ENCODE peak calls at places on chromosomes 3 and 15, in seven cellular contexts. L is T follicular helper cell; I is AG08395; Q is activated naive CD8-positive, alpha-beta T cell treated with anti-CD3 and anti-CD28 coated beads, Interleukin-2, amount 50 U/mL, for 24 hours; N is naive thymus-derived CD4-positive, alpha-beta T cell; C is WTC11; M is NB4. A is an unnamed sample.

GRCh38 chr3:39809995-39810595 is 686 bp downstream of the MYRIP start:
- DNase-seq in L (no peak), I (no peak), Q (no peak), N (no peak), C (peak; percentile 36), M (no peak), A (no peak)

GRCh38 chr3:58690490-58690889 is 23.9 kb upstream of the FAM3D start:
- DNase-seq in L (no peak), I (no peak), Q (no peak), N (no peak), C (no peak), M (no peak), A (no peak)

GRCh38 chr15:94412979-94413741 is 181.8 kb downstream of the MCTP2 start:
- DNase-seq in L (no peak), I (no peak), Q (no peak), N (no peak), C (no peak), M (peak; percentile 48), A (no peak)

GRCh38 chr15:42087926-42088800 is 6.2 kb downstream of the PLA2G4D start:
- DNase-seq in L (no peak), I (no peak), Q (no peak), N (no peak), C (no peak), M (no peak), A (no peak)

GRCh38 chr3:165185707-165186327 is 10.4 kb downstream of the SLITRK3 start:
- DNase-seq in L (no peak), I (peak; percentile 62), Q (peak; percentile 30), N (no peak), C (peak; percentile 53), M (peak; percentile 67), A (no peak)

GRCh38 chr15:61049934-61050333 is 179.2 kb downstream of the RORA start:
- DNase-seq in L (no peak), I (no peak), Q (no peak), N (no peak), C (no peak), M (no peak), A (no peak)

GRCh38 chr15:45212493-45212892 is 24.7 kb upstream of the SHF start:
- DNase-seq in L (no peak), I (no peak), Q (no peak), N (no peak), C (no peak), M (no peak), A (no peak)

GRCh38 chr15:71790081-71790480 is 20.3 kb upstream of the NR2E3 start:
- DNase-seq in L (no peak), I (no peak), Q (no peak), N (no peak), C (no peak), M (no peak), A (no peak)

GRCh38 chr3:50112462-50112861 is 23.7 kb downstream of the RBM5 start:
- DNase-seq in L (no peak), I (no peak), Q (no peak), N (no peak), C (no peak), M (no peak), A (no peak)

GRCh38 chr3:43909149-43909548 is 218.4 kb downstream of the ABHD5 start:
- DNase-seq in L (no peak), I (no peak), Q (no peak), N (no peak), C (no peak), M (no peak), A (no peak)

GRCh38 chr3:169430687-169431404 is 232.7 kb downstream of the MECOM start:
- DNase-seq in L (no peak), I (no peak), Q (no peak), N (no peak), C (no peak), M (peak; percentile 43), A (no peak)

GRCh38 chr15:53196235-53196634 is 406.1 kb upstream of the ONECUT1 start:
- DNase-seq in L (no peak), I (no peak), Q (no peak), N (no peak), C (no peak), M (no peak), A (no peak)

GRCh38 chr3:160278210-160278609 is 53.0 kb downstream of the C3orf80 start:
- DNase-seq in L (no peak), I (no peak), Q (no peak), N (no peak), C (no peak), M (no peak), A (no peak)

GRCh38 chr3:163490119-163490518 is 1588.2 kb downstream of the SI start:
- DNase-seq in L (no peak), I (peak; percentile 3), Q (peak; percentile 20), N (no peak), C (peak; percentile 79), M (peak; percentile 61), A (no peak)

GRCh38 chr15:32781781-32782180 is 64.0 kb downstream of the GREM1 start:
- DNase-seq in L (no peak), I (no peak), Q (no peak), N (no peak), C (no peak), M (no peak), A (no peak)

GRCh38 chr3:12681089-12681488 is 17.2 kb upstream of the RAF1 start:
- DNase-seq in L (no peak), I (no peak), Q (no peak), N (no peak), C (no peak), M (no peak), A (no peak)

A was measured in CD4-positive, CD25-positive, alpha-beta regulatory T cell.